ENCODE peak calls at places on chromosome 15, in seven cellular contexts. V is activated T-helper 9 cell treated with anti-CD3 and anti-CD28 coated beads, Interleukin-2, amount 50 U/mL, for 16 hours; H is activated T-helper 1 cell treated with Interleukin-2 at 50 U/mL for 16 hours; S is NCI-H774; B is ELR; J is A172; L is foreskin keratinocyte. I is an unnamed sample.

GRCh38 chr15:93265046-93265658 is 176.1 kb upstream of the RGMA start:
- DNase-seq in V (no peak), H (no peak), S (no peak), B (no peak), J (peak; percentile 68), L (no peak), I (no peak)

GRCh38 chr15:90947577-90948357 is 6.9 kb upstream of the RCCD1 start:
- DNase-seq in V (no peak), H (no peak), S (no peak), B (no peak), J (no peak), L (no peak), I (no peak)

GRCh38 chr15:70539912-70540520 is 223.3 kb downstream of the UACA start:
- DNase-seq in V (no peak), H (no peak), S (no peak), B (no peak), J (no peak), L (no peak), I (no peak)

GRCh38 chr15:90708516-90708915 is 8.6 kb upstream of the BLM start:
- DNase-seq in V (no peak), H (no peak), S (no peak), B (no peak), J (no peak), L (no peak), I (no peak)

GRCh38 chr15:52780172-52780980 is 9.8 kb downstream of the ONECUT1 start:
- DNase-seq in V (peak; percentile 39), H (peak; percentile 30), S (peak; percentile 57), B (peak; percentile 64), J (peak; percentile 34), L (no peak), I (no peak)

GRCh38 chr15:51108933-51109550 is 14.3 kb upstream of the TNFAIP8L3 start:
- DNase-seq in V (no peak), H (no peak), S (no peak), B (peak; percentile 57), J (peak; percentile 40), L (no peak), I (no peak)

GRCh38 chr15:27342991-27343390 is 372.0 kb downstream of the GABRG3 start:
- DNase-seq in V (no peak), H (no peak), S (peak; percentile 37), B (no peak), J (no peak), L (no peak), I (no peak)

GRCh38 chr15:37981781-37982180 is 47.3 kb downstream of the TMCO5A start:
- DNase-seq in V (no peak), H (no peak), S (no peak), B (peak; percentile 62), J (peak; percentile 30), L (no peak), I (no peak)

GRCh38 chr15:100710213-100710612 is 107.8 kb downstream of the ASB7 start:
- DNase-seq in V (no peak), H (no peak), S (no peak), B (no peak), J (no peak), L (no peak), I (no peak)

GRCh38 chr15:68375716-68376220 is 56.2 kb downstream of the ITGA11 start:
- DNase-seq in V (no peak), H (no peak), S (no peak), B (no peak), J (no peak), L (no peak), I (no peak)

GRCh38 chr15:62717496-62717895 is 325.1 kb upstream of the TPM1 start:
- DNase-seq in V (no peak), H (no peak), S (no peak), B (no peak), J (no peak), L (no peak), I (no peak)

GRCh38 chr15:62928996-62929350 is 113.6 kb upstream of the TPM1 start:
- DNase-seq in V (no peak), H (no peak), S (no peak), B (peak; percentile 94), J (peak; percentile 83), L (peak; percentile 83), I (no peak)

GRCh38 chr15:32898991-32899613 is 181.3 kb downstream of the GREM1 start:
- DNase-seq in V (no peak), H (no peak), S (peak; percentile 14), B (no peak), J (no peak), L (no peak), I (no peak)

GRCh38 chr15:89416339-89417183 is 79.8 kb downstream of the RHCG start:
- DNase-seq in V (peak; percentile 50), H (peak; percentile 18), S (peak; percentile 58), B (peak; percentile 81), J (peak; percentile 75), L (no peak), I (no peak)

GRCh38 chr15:75836953-75837321 is 6.3 kb upstream of the UBE2Q2 start:
- DNase-seq in V (peak; percentile 5), H (peak; percentile 16), S (no peak), B (peak; percentile 81), J (peak; percentile 73), L (peak; percentile 59), I (no peak)

GRCh38 chr15:77538793-77539487 is 93.8 kb downstream of the LINGO1 start:
- DNase-seq in V (no peak), H (no peak), S (peak; percentile 78), B (no peak), J (no peak), L (no peak), I (peak; percentile 51)

GRCh38 chr15:74011610-74012009 is 17.1 kb downstream of the PML start:
- DNase-seq in V (no peak), H (no peak), S (no peak), B (no peak), J (no peak), L (no peak), I (no peak)

GRCh38 chr15:46708226-46708625 is 1009.1 kb upstream of the SEMA6D start:
- DNase-seq in V (no peak), H (no peak), S (no peak), B (no peak), J (no peak), L (no peak), I (no peak)

GRCh38 chr15:100307241-100307855 is 34.4 kb downstream of the ADAMTS17 start:
- DNase-seq in V (no peak), H (no peak), S (peak; percentile 73), B (no peak), J (no peak), L (no peak), I (no peak)

GRCh38 chr15:57036352-57036751 is 117.9 kb downstream of the TCF12 start:
- DNase-seq in V (no peak), H (no peak), S (no peak), B (no peak), J (no peak), L (no peak), I (no peak)

GRCh38 chr15:69319384-69320375 is 21.0 kb downstream of the PAQR5 start:
- DNase-seq in V (no peak), H (no peak), S (no peak), B (no peak), J (no peak), L (no peak), I (no peak)

GRCh38 chr15:52834379-52834778 is 44.2 kb upstream of the ONECUT1 start:
- DNase-seq in V (no peak), H (no peak), S (no peak), B (no peak), J (no peak), L (no peak), I (no peak)

I was measured in DMS79.